ENCODE peak calls at places on chromosomes 4 and X, in eight cellular contexts. L, P, U, R, G, C, K and N are unnamed samples.

GRCh38 chr4:107809236-107809635 is 15.5 kb upstream of the SGMS2 start:
- DNase-seq in R (no peak), K (no peak), G (no peak), P (no peak), C (no peak), L (no peak), U (no peak), N (no peak)

GRCh38 chrX:140766024-140766611 is 56.6 kb downstream of the LINC00632 start:
- DNase-seq in K (peak; percentile 61), C (peak; percentile 53), L (peak; percentile 27), P (peak; percentile 21), R (peak; percentile 37), U (peak; percentile 22), G (no peak), N (no peak)

GRCh38 chrX:121122332-121122731 is 74.9 kb downstream of the GLUD2 start:
- DNase-seq in C (no peak), L (no peak), P (no peak), U (no peak), G (no peak), K (no peak), R (no peak), N (no peak)

GRCh38 chrX:19638968-19639539 is 123.7 kb upstream of the MAP3K15 start:
- DNase-seq in L (no peak), K (no peak), U (no peak), C (no peak), G (no peak), R (no peak), P (no peak), N (no peak)

GRCh38 chr4:88275516-88275915 is 8.8 kb downstream of the PPM1K start:
- DNase-seq in P (no peak), U (no peak), K (no peak), C (no peak), R (no peak), G (peak; percentile 19), L (no peak), N (no peak)

GRCh38 chr4:38174811-38175210 is 214.6 kb downstream of the PTTG2 start:
- DNase-seq in R (no peak), U (no peak), C (no peak), P (no peak), L (no peak), G (no peak), K (no peak), N (no peak)

GRCh38 chr4:74805601-74806000 is 11.3 kb upstream of the BTC start:
- DNase-seq in P (no peak), G (no peak), C (no peak), L (peak; percentile 45), U (no peak), K (no peak), R (no peak), N (no peak)

GRCh38 chrX:137425273-137425902 is 140.5 kb upstream of the ZIC3 start:
- DNase-seq in K (no peak), R (no peak), P (no peak), G (no peak), C (no peak), U (no peak), L (no peak), N (no peak)

GRCh38 chr4:151768835-151769234 is 8.0 kb upstream of the GATB start:
- DNase-seq in C (no peak), U (no peak), R (no peak), K (no peak), G (no peak), P (no peak), L (no peak), N (no peak)

GRCh38 chrX:102899940-102900916 is 36.8 kb upstream of the RAB40AL start:
- DNase-seq in U (peak; percentile 62), R (peak; percentile 75), L (peak; percentile 39), P (peak; percentile 41), C (peak; percentile 84), G (no peak), K (peak; percentile 45), N (peak; percentile 64)

GRCh38 chr4:181670506-181670905 is 572.7 kb upstream of the TENM3 start:
- DNase-seq in K (no peak), R (no peak), L (no peak), G (no peak), U (no peak), C (no peak), P (no peak), N (no peak)
- TF ChIP-seq POLR2AphosphoS5 in K (no peak), R (no peak), L (no peak), G (no peak), U (no peak), C (no peak), P (no peak), N (no peak)

GRCh38 chr4:182604953-182605352 is 312.2 kb downstream of the DCTD start:
- DNase-seq in P (no peak), L (no peak), C (no peak), U (no peak), R (no peak), G (no peak), K (no peak), N (no peak)

GRCh38 chr4:182608525-182608924 is 308.7 kb downstream of the DCTD start:
- DNase-seq in G (no peak), K (no peak), P (no peak), R (no peak), C (no peak), L (no peak), U (no peak), N (no peak)

GRCh38 chr4:182600093-182600492 is 317.1 kb downstream of the DCTD start:
- DNase-seq in G (no peak), L (no peak), K (peak; percentile 68), U (no peak), R (no peak), P (no peak), C (no peak), N (no peak)

GRCh38 chr4:182600836-182601235 is 316.4 kb downstream of the DCTD start:
- DNase-seq in L (no peak), U (no peak), G (no peak), C (no peak), P (no peak), R (no peak), K (peak; percentile 74), N (no peak)

GRCh38 chr4:182604161-182604591 is 313.0 kb downstream of the DCTD start:
- DNase-seq in L (no peak), P (no peak), G (no peak), K (no peak), R (no peak), U (no peak), C (no peak), N (no peak)
- TF ChIP-seq EP300 in L (no peak), P (no peak), G (no peak), K (no peak), R (no peak), U (no peak), C (no peak), N (no peak)

GRCh38 chrX:77484045-77484444 is 36.9 kb downstream of the FGF16 start:
- DNase-seq in K (no peak), L (no peak), P (no peak), G (no peak), R (no peak), C (no peak), U (no peak), N (no peak)
- TF ChIP-seq POLR2AphosphoS5 in K (no peak), L (no peak), P (no peak), G (no peak), R (no peak), C (no peak), U (no peak), N (no peak)

GRCh38 chr4:10461091-10461849 is 4.0 kb upstream of the ZNF518B start:
- DNase-seq in C (peak; percentile 86), P (peak; percentile 85), K (peak; percentile 92), R (peak; percentile 62), U (peak; percentile 57), G (no peak), L (no peak), N (no peak)
- TF ChIP-seq EP300 in C (no peak), P (no peak), K (no peak), R (no peak), U (no peak), G (no peak), L (no peak), N (no peak)

DNA sequence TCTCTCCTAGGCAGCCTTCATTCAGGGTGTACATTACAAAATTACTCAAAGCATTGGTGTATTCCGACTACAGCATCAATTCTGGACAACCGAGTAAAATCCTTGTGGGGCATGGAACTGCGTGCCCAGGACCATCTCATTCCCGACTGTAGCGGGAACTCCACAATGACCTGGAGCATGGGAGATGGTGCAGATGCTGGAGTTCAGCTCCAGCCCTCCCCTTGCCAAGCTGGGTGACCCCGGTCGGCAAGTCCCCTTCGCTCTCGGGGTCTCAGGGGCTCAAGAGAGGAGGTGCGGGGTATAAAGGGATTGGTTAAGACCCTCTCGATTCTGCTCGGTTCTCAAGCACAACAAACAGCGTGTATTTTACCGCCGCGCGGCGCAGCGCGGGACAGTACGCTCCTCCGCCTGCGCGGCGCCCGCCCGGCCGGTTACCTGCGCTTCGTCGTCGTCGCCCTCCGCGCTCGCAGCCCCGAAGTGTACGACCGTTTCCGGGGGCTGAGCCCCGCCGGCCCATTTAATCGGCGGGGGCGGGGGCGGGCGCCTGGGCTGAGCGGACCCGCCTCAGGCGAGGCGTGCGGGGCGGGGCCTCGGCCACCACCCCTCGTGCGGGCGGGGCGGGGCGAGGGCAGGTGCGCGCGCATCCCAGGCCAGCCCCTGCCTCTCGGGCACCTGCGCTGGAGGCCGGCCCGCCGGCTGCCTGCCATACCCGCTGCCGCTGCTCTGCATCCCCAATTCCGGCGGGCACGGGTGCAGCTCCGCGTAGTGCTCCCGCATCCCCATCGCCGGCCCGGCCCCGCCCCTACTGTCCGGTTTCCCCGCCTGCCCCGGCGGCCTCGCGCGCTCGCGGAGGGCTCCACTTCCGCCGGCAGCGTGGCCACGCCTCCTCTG is at the start of gene G6PD:
- DNase-seq in U (peak; percentile 83), L (peak; percentile 43), R (peak; percentile 80), K (peak; percentile 95), P (peak; percentile 96), G (no peak), C (peak; percentile 86), N (peak; percentile 91)
- TF ChIP-seq POLR2AphosphoS5 in U (peak; percentile 32), L (peak; percentile 65), R (peak; percentile 41), K (peak; percentile 43), P (no peak), G (no peak), C (peak; percentile 58), N (no peak)

GRCh38 chr4:148058160-148058859 is 326.4 kb downstream of the ARHGAP10 start:
- DNase-seq in U (no peak), L (no peak), C (no peak), G (no peak), P (no peak), R (no peak), K (no peak), N (no peak)

GRCh38 chr4:148055844-148056243 is 324.0 kb downstream of the ARHGAP10 start:
- DNase-seq in K (no peak), U (no peak), P (no peak), G (no peak), L (no peak), R (no peak), C (no peak), N (no peak)

GRCh38 chr4:148056879-148057278 is 325.0 kb downstream of the ARHGAP10 start:
- DNase-seq in K (no peak), C (no peak), P (peak; percentile 20), U (peak; percentile 62), G (no peak), R (peak; percentile 52), L (no peak), N (no peak)

GRCh38 chr4:148059617-148060180 is 327.8 kb downstream of the ARHGAP10 start:
- DNase-seq in L (no peak), R (no peak), C (no peak), G (no peak), U (no peak), K (no peak), P (no peak), N (no peak)

GRCh38 chr4:148057425-148058020 is 325.6 kb downstream of the ARHGAP10 start:
- DNase-seq in G (no peak), L (no peak), P (no peak), C (no peak), U (no peak), R (no peak), K (no peak), N (no peak)
- TF ChIP-seq EP300 in G (no peak), L (no peak), P (no peak), C (no peak), U (no peak), R (no peak), K (no peak), N (no peak)